ENCODE peak calls at places on chromosomes 7 and 10, in four cellular contexts. D, H, B and W are unnamed samples.
A peak's percentile ranks its signal among the peaks of the same experiment; 100 is the strongest.

GRCh38 chr7:24472093-24472492 is 101.2 kb upstream of the PALS2 start:
- DNase-seq in H (no peak), D (no peak), B (no peak), W (no peak)

GRCh38 chr7:82851126-82851525 is 311.6 kb downstream of the PCLO start:
- DNase-seq in H (no peak), B (no peak), D (no peak), W (no peak)

GRCh38 chr10:95457319-95457886 is 103.8 kb downstream of the SORBS1 start:
- DNase-seq in H (no peak), B (no peak), D (no peak), W (no peak)

GRCh38 chr7:29988391-29989256 is 977 bp downstream of the SCRN1 start:
- DNase-seq in D (peak; percentile 68), H (peak; percentile 89), B (peak; percentile 91), W (no peak)

GRCh38 chr10:131177431-131178327 is 133.8 kb downstream of the TCERG1L start:
- DNase-seq in H (no peak), D (peak; percentile 23), B (no peak), W (no peak)

GRCh38 chr7:7529328-7529727 is 6.3 kb downstream of the COL28A1 start:
- DNase-seq in H (no peak), B (no peak), D (no peak), W (no peak)

GRCh38 chr7:47435889-47436312 is 146.0 kb downstream of the TNS3 start:
- DNase-seq in D (peak; percentile 63), B (peak; percentile 88), H (peak; percentile 88), W (peak; percentile 54)

GRCh38 chr7:112898432-112899290 is 108.5 kb upstream of the TMEM168 start:
- DNase-seq in D (peak; percentile 55), H (peak; percentile 93), B (peak; percentile 72), W (peak; percentile 83)

GRCh38 chr7:42722198-42722597 is 189.7 kb downstream of the C7orf25 start:
- DNase-seq in D (no peak), B (no peak), H (no peak), W (no peak)

GRCh38 chr7:155685791-155686160 is 41.3 kb downstream of the RBM33 start:
- DNase-seq in H (no peak), B (no peak), D (no peak), W (no peak)

GRCh38 chr7:106870983-106871410 is 5.9 kb downstream of the PIK3CG start:
- DNase-seq in H (no peak), B (peak; percentile 71), D (no peak), W (peak; percentile 33)

GRCh38 chr10:21519981-21520436 is 5.5 kb downstream of the SKIDA1 start:
- DNase-seq in B (peak; percentile 92), H (peak; percentile 58), D (no peak), W (peak; percentile 36)

GRCh38 chr7:33636359-33636758 is 269.0 kb upstream of the BMPER start:
- DNase-seq in H (no peak), D (no peak), B (no peak), W (no peak)

GRCh38 chr10:683448-684071 is 5.9 kb downstream of the DIP2C start:
- DNase-seq in D (no peak), B (peak; percentile 98), H (no peak), W (no peak)

GRCh38 chr10:1525354-1526162 is 211.8 kb downstream of the ADARB2 start:
- DNase-seq in D (no peak), B (no peak), H (no peak), W (no peak)

GRCh38 chr10:78991187-78991586 is 77.6 kb upstream of the ZMIZ1 start:
- DNase-seq in D (no peak), B (peak; percentile 61), H (no peak), W (no peak)

GRCh38 chr7:127588697-127589482 is 679 bp downstream of the ARF5 start:
- DNase-seq in B (peak; percentile 62), D (peak; percentile 85), H (peak; percentile 86), W (peak; percentile 55)

DNA sequence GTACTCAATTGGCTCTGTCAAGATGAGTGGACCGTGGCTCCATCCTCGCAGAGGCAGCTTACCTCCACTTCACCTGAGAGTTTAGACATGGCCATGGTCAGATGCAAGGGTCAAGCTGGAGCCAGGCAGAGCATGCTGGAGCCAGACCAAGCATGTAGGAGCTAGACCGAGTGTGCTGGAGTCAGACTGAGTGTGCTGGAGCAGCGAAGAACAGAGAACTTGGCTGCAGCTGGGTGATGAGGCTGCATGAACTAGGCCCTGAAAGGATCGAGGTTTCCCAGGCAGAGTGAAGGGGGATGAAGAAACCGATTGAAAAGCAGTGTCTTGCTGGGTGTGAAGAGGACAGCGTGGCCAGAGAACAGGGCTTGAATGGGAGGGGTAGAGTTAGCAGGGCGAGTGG is 86.1 kb downstream of the MKI67 start:
- DNase-seq in D (no peak), H (no peak), B (no peak), W (no peak)
- H2BK120ac ChIP-seq in D (no peak overlapping the region), H (no peak overlapping the region), B (no peak overlapping the region), W (no peak overlapping the region)

DNA sequence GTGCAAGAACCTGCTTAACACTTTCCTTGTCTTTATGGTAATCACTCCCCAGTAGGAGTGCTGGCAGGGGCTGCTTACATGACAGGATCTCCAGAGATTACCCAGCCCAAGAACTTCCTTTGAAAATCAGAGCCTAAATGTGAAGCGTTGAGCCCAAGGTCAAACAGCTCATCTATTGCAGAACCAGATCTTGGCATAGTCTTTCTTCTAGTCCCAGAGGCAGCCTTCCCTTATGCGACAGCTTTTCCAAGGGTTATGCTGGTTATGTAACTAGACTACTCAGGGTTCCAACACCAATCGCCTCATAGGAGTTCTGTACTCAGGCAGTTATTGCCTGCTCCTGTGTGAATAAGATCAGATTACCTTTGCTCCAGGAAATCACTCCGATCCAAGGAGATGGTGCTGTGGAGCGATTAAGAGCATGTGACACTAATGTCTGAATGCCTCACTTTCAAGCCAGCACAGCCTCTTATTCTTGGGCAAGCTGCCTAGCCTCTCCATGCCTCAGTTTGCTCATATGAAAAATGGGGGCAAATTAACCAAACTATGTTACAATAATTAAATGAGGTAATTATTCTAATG is 8.4 kb upstream of the LGI1 start:
- DNase-seq in H (peak; percentile 94), B (peak; percentile 54), D (peak; percentile 72), W (no peak)
- H2BK120ac ChIP-seq in H (no peak overlapping the region), B (no peak overlapping the region), D (no peak overlapping the region), W (peak overlapping the region; percentile 35)

GRCh38 chr7:40219917-40220316 is 85.1 kb downstream of the SUGCT start:
- DNase-seq in D (no peak), H (peak; percentile 38), B (peak; percentile 84), W (peak; percentile 92)
- H2BK120ac ChIP-seq in D (no peak overlapping the region), H (no peak overlapping the region), B (no peak overlapping the region), W (no peak overlapping the region)

DNA sequence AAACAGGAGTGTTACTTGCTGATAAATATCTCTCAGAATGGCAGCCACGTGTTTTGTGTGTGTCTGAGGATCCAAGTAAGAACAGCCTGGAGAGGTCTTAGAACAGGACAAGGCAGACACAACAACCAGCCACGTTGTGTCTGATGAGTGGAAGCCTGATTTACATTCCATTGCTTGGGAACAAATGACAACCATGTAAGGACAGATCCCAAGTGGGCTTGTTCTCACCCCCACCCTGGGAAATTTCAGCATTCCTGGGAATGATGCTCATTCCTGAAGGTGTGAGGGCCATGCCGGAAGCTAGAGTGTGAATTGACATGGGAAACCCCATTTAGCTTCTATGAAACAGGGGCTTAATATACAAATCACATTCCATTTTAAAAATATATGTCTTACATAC is 35.9 kb downstream of the IL6 start:
- DNase-seq in D (no peak), B (no peak), H (peak; percentile 87), W (no peak)
- H2BK120ac ChIP-seq in D (no peak overlapping the region), B (no peak overlapping the region), H (no peak overlapping the region), W (no peak overlapping the region)